ENCODE peak calls at places on chromosomes 2 and 18, in four cellular contexts. G, T, I and Q are unnamed samples.

GRCh38 chr2:39069890-39070289 is 51.0 kb downstream of the SOS1 start:
- DNase-seq in G (no peak), I (no peak), T (no peak), Q (no peak)

GRCh38 chr18:31369478-31369877 is 7.1 kb upstream of the DSG4 start:
- DNase-seq in T (no peak), I (no peak), G (no peak), Q (no peak)

GRCh38 chr2:234392230-234392629 is 104.7 kb downstream of the ARL4C start:
- DNase-seq in I (no peak), G (no peak), T (no peak), Q (no peak)

GRCh38 chr18:24968233-24968775 is 383.7 kb downstream of the ZNF521 start:
- DNase-seq in I (no peak), T (no peak), G (no peak), Q (no peak)

GRCh38 chr2:156852681-156853080 is 404.8 kb upstream of the GALNT5 start:
- DNase-seq in G (no peak), I (no peak), T (no peak), Q (no peak)

GRCh38 chr2:184554736-184555135 is 43.6 kb upstream of the ZNF804A start:
- DNase-seq in T (no peak), G (no peak), I (no peak), Q (no peak)

GRCh38 chr2:233329489-233330135 is 22.0 kb downstream of the SAG start:
- DNase-seq in G (peak), I (no peak), T (peak), Q (no peak)

GRCh38 chr2:72214429-72215143 is 66.9 kb upstream of the CYP26B1 start:
- DNase-seq in G (no peak), I (peak), T (no peak), Q (no peak)

GRCh38 chr2:48414980-48415764 is 114.8 kb upstream of the STON1 start:
- DNase-seq in I (no peak), G (peak), T (peak), Q (no peak)

GRCh38 chr2:100535850-100536249 is 26.9 kb upstream of the PDCL3 start:
- DNase-seq in I (no peak), G (no peak), T (no peak), Q (no peak)

GRCh38 chr18:61699397-61700090 is 193.3 kb downstream of the RNF152 start:
- DNase-seq in G (no peak), I (no peak), T (no peak), Q (no peak)

GRCh38 chr2:100870652-100871531 is 51.0 kb downstream of the NPAS2 start:
- DNase-seq in T (no peak), G (no peak), I (no peak), Q (no peak)

GRCh38 chr18:23738151-23738550 is 48.9 kb downstream of the LAMA3 start:
- DNase-seq in T (no peak), I (no peak), G (no peak), Q (no peak)